ENCODE peak calls at places on chromosomes 11 and 22, in five cellular contexts. F, R, P, G and K are unnamed samples.

GRCh38 chr11:45382133-45382878 is 96.2 kb upstream of the SYT13 start:
- DNase-seq in F (no peak), R (no peak), P (no peak), G (no peak), K (no peak)

GRCh38 chr11:119567667-119568582 is 145.0 kb upstream of the THY1 start:
- DNase-seq in F (no peak), R (no peak), P (no peak), G (peak; percentile 31), K (peak; percentile 56)

GRCh38 chr22:37196539-37197450 is 8.7 kb upstream of the C1QTNF6 start:
- DNase-seq in F (no peak), R (no peak), P (peak; percentile 83), G (peak; percentile 92), K (no peak)

GRCh38 chr11:121595717-121596156 is 143.0 kb upstream of the SORL1-AS1 start:
- DNase-seq in F (no peak), R (no peak), P (no peak), G (peak; percentile 51), K (no peak)

GRCh38 chr11:118913411-118914125 is 12.2 kb downstream of the BCL9L start:
- DNase-seq in F (no peak), R (no peak), P (no peak), G (no peak), K (no peak)

GRCh38 chr22:33108037-33108436 is 49.9 kb upstream of the SYN3 start:
- DNase-seq in F (no peak), R (no peak), P (no peak), G (no peak), K (no peak)

GRCh38 chr11:34366522-34366921 is 8.7 kb upstream of the ABTB2 start:
- DNase-seq in F (peak; percentile 29), R (no peak), P (peak; percentile 57), G (peak; percentile 79), K (no peak)

GRCh38 chr11:116376547-116376946 is 396.2 kb downstream of the BUD13 start:
- DNase-seq in F (no peak), R (no peak), P (peak; percentile 80), G (no peak), K (no peak)

GRCh38 chr11:122850076-122850631 is 11.9 kb downstream of the CRTAM start:
- DNase-seq in F (no peak), R (no peak), P (no peak), G (no peak), K (no peak)

GRCh38 chr22:44019846-44020245 is 4.3 kb upstream of the PARVB start:
- DNase-seq in F (no peak), R (no peak), P (no peak), G (no peak), K (no peak)

GRCh38 chr22:37601540-37602442 is 6.8 kb upstream of the GGA1 start:
- DNase-seq in F (peak; percentile 82), R (peak; percentile 65), P (peak; percentile 91), G (peak; percentile 30), K (peak; percentile 42)

GRCh38 chr11:40030867-40031266 is 1428.6 kb downstream of the LRRC4C start:
- DNase-seq in F (no peak), R (no peak), P (no peak), G (no peak), K (no peak)

GRCh38 chr22:32177221-32177765 is 18.2 kb upstream of the C22orf42 start:
- DNase-seq in F (no peak), R (no peak), P (no peak), G (no peak), K (no peak)

GRCh38 chr11:6825333-6825744 is 20.1 kb upstream of the OR10A5 start:
- DNase-seq in F (no peak), R (no peak), P (no peak), G (no peak), K (no peak)

GRCh38 chr11:12284321-12285050 is 92.9 kb upstream of the PARVA start:
- DNase-seq in F (no peak), R (no peak), P (no peak), G (no peak), K (no peak)

GRCh38 chr22:44391026-44391425 is 78.3 kb upstream of the SHISAL1 start:
- DNase-seq in F (no peak), R (no peak), P (no peak), G (no peak), K (no peak)

GRCh38 chr11:8083871-8084281 is 2.9 kb downstream of the TUB start:
- DNase-seq in F (no peak), R (no peak), P (no peak), G (no peak), K (no peak)

GRCh38 chr11:112195906-112196305 is 20.6 kb downstream of the BCO2 start:
- DNase-seq in F (no peak), R (no peak), P (no peak), G (peak; percentile 11), K (no peak)

GRCh38 chr22:46068908-46069481 is 81.3 kb upstream of the PPARA start:
- DNase-seq in F (no peak), R (no peak), P (no peak), G (no peak), K (no peak)

GRCh38 chr22:50684501-50684900 is 11.9 kb downstream of the SHANK3 start:
- DNase-seq in F (no peak), R (no peak), P (no peak), G (no peak), K (no peak)

DNA sequence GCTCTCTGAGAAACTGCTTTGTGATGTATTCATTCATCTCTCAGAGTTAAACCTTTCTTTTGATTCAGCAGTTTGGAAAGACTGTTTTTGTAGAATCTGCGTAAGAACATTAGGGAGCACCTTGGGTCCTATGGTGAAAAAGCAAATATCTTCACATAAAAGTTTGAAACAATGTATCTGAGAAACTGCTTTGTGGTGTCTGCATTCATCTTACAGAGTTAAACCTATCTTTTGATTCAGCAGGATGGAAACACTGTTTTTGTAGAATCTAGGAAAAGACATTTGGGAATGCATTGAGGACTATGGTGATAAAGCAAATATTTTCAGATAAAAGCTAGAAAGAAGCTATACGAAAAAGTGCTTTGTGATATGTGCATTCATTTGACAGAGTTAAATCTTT is 361.3 kb downstream of the OR4C45 start:
- DNase-seq in F (no peak), R (no peak), P (no peak), G (no peak), K (no peak)
- TF ChIP-seq KDM1A in F (no peak), R (no peak), P (no peak), G (no peak), K (no peak)

DNA sequence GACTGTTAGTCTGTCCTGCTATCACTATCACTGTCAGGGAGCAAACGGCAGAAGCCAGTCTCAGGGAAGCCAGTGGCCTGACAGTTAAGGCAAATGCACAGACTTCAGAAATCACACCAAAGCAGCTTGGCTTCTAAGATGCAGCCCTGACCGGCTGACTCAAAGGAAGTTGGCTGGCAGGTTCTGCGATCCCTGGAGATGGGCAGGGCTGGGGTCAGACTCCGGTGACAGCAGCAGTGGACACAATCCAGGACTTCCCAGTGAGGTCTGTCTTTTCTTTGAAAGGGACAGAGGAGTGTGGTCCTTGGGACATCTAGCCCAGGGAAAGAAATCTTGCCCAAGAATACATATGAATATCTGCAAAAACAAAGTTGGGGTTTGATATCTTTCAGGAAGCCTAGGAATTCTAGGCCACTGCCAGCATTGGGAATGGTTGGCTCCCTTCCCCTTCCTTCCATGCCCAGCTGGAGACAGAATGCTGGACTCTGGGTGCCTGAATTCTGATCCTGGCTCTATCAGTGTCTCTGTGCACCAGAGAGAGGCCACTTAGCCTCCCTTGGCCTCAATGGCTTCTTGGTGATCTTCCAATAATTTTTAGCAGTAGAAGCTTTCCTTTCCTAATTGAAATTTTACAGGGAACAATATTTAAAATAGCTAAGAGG is 108.9 kb downstream of the KIRREL3 start:
- DNase-seq in F (no peak), R (no peak), P (no peak), G (no peak), K (no peak)
- TF ChIP-seq KDM1A in F (no peak), R (no peak), P (no peak), G (no peak), K (no peak)

DNA sequence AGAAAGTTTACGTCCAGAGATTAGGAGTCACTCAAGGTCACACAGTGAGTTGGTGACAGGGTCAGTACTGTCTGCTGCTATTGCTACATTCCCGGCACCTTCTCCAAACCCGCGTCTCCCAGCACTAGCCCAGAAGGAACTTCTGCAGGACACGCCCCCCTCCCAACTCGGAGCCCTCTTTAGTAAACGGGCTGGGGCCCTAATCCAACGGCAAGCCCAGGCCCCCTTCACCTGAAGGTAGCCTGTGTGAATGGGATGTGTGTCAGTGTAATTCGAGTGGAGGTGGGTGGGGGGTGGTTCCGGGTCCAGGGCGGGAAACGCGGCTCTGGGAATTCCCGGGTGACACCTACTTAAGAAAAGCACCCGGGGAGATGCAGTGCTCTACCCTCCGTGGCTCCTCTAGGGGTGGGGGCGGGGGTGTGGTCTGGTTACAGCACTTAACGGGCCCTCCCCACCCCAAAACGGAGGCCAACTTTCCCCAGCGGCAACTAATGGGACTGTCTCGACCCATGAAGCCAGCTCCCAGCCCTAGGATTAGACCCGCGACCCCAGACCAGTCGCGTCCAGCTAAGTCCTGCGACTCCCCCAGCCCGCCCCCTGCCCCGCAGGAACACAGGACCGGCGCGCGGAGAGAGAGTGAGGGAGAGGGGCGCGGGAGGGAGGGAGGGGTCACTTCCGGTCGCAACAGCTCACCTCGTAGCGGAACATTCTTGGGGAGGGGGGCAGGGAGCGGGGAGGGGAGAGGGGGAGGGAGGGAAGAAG is 468 bp downstream of the PATL1 start:
- DNase-seq in F (peak; percentile 79), R (peak; percentile 36), P (peak; percentile 53), G (peak; percentile 55), K (no peak)
- TF ChIP-seq KDM1A in F (no peak), R (no peak), P (no peak), G (no peak), K (no peak)

GRCh38 chr22:12613199-12613598 is 2914.8 kb upstream of the OR11H1 start:
- DNase-seq in F (no peak), R (no peak), P (no peak), G (no peak), K (no peak)
- TF ChIP-seq KDM1A in F (no peak), R (no peak), P (no peak), G (no peak), K (no peak)

GRCh38 chr11:104028476-104028875 is 8.0 kb upstream of the DDI1 start:
- DNase-seq in F (no peak), R (no peak), P (no peak), G (no peak), K (no peak)
- TF ChIP-seq KDM1A in F (no peak), R (no peak), P (no peak), G (no peak), K (no peak)

DNA sequence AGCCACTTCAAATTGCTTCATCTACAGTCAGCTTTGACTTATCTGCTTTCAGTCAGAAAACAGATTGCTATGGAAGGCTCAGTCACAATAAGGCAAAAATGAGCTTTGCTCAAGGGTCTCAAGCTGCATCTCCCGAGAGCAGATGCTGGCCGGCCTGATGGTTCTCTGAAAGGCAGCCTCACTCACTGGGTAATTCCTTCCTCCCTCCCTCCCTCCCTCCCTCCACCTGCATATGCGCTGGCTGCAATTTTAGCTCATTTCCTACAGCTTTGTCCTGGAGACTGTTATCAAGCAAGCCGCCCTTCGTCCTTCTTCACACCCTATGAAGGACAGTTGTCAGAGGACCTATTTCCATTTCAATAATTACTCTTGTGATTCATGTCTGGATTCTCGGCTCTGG is 1.6 kb upstream of the IZUMO1R start:
- DNase-seq in F (no peak), R (no peak), P (no peak), G (no peak), K (no peak)
- TF ChIP-seq KDM1A in F (no peak), R (no peak), P (no peak), G (no peak), K (no peak)

GRCh38 chr11:130121430-130121978 is 38.1 kb upstream of the ST14 start:
- DNase-seq in F (no peak), R (no peak), P (no peak), G (no peak), K (no peak)
- TF ChIP-seq KDM1A in F (no peak), R (no peak), P (no peak), G (no peak), K (no peak)